ENCODE peak calls at places on chromosomes 13 and 19, in ten cellular contexts. F, M, L, N, K, H, V, J, E and C are unnamed samples.

GRCh38 chr13:59086147-59086546 is 1077.6 kb downstream of the DIAPH3 start:
- DNase-seq in H (peak; percentile 57), K (peak; percentile 82), J (no peak), L (peak; percentile 38), E (peak; percentile 45), F (no peak), V (no peak), N (no peak), M (no peak), C (peak; percentile 14)

GRCh38 chr13:72952529-72953141 is 106.2 kb upstream of the KLF5 start:
- DNase-seq in K (no peak), J (no peak), L (no peak), N (peak; percentile 54), F (peak; percentile 21), M (no peak), E (no peak), V (no peak), H (no peak), C (no peak)

GRCh38 chr19:10516671-10517286 is 468 bp downstream of the S1PR5 start:
- DNase-seq in F (no peak), M (no peak), E (no peak), H (no peak), L (no peak), N (peak; percentile 27), V (no peak), J (no peak), K (peak; percentile 3), C (peak; percentile 17)

GRCh38 chr19:47757617-47758432 is 12.5 kb downstream of the NOP53 start:
- DNase-seq in V (no peak), E (no peak), M (no peak), H (no peak), N (no peak), L (no peak), J (no peak), F (peak; percentile 42), K (no peak), C (no peak)

GRCh38 chr13:112849500-112849899 is 119.5 kb upstream of the MCF2L start:
- DNase-seq in H (peak; percentile 14), K (no peak), J (no peak), L (no peak), V (no peak), N (peak; percentile 31), F (no peak), E (no peak), M (no peak), C (no peak)

GRCh38 chr19:2173841-2174577 is 10.3 kb downstream of the DOT1L start:
- DNase-seq in V (no peak), F (no peak), L (no peak), E (no peak), H (no peak), J (no peak), K (no peak), M (no peak), N (no peak), C (no peak)

GRCh38 chr19:7010722-7011593 is 10.3 kb downstream of the MBD3L2B start:
- DNase-seq in M (no peak), F (no peak), N (no peak), K (no peak), J (no peak), L (no peak), E (no peak), H (no peak), V (no peak), C (no peak)

GRCh38 chr19:50713556-50714236 is 5.9 kb downstream of the SHANK1 start:
- DNase-seq in K (no peak), M (no peak), L (no peak), J (no peak), E (no peak), V (no peak), F (no peak), H (no peak), N (no peak), C (no peak)

GRCh38 chr13:61833228-61833627 is 417.6 kb upstream of the PCDH20 start:
- DNase-seq in J (no peak), M (no peak), V (no peak), E (no peak), K (no peak), F (no peak), H (no peak), L (no peak), N (no peak), C (no peak)

GRCh38 chr13:107271226-107271625 is 703.3 kb upstream of the ARGLU1 start:
- DNase-seq in V (no peak), F (no peak), J (peak; percentile 76), K (peak; percentile 41), H (peak; percentile 44), N (no peak), L (peak; percentile 15), M (no peak), E (no peak), C (peak; percentile 43)

GRCh38 chr19:23560051-23560450 is 127.0 kb downstream of the ZNF675 start:
- DNase-seq in L (no peak), F (no peak), H (no peak), K (no peak), V (no peak), E (no peak), M (no peak), J (no peak), N (no peak), C (no peak)

DNA sequence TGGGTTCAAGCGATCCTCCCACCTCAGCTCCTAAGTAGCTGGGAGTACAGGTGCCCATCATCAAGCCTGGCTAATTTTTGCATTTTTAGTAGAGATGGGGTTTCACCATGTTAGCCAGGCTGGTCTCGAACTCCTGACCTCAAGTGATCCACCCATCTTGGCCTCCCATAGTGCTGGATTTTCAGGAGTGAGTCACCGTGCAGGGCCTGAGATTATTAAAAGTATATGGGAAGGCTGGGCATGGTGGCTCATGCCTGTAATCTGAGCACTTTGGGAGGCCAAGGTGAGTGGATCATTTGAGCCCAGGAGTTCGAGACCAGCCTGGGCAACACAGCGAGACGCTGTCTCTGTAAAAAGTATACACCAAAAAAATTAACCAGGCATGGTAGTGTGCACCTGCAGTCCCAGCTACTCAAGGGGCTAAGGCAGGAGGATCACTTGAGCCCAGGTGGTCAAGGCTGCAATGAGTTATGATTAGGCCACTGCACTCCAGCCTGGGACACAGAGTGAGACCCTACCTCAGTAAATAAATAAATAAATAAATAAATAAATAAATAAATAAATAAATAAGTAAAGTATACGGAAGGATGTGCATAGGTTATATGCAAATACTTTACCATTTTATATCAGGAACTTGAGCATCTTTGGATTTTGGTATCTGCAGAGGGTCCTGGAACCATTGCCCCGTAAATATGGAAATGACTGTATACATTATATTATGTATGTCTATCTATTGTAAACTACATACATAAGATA is 854 bp downstream of the IL12RB1 start:
- DNase-seq in E (no peak), J (no peak), M (no peak), F (no peak), L (no peak), K (no peak), V (no peak), N (no peak), H (no peak), C (no peak)
- H3K4me3 ChIP-seq in E (no peak overlapping the region), J (no peak overlapping the region), M (no peak overlapping the region), F (no peak overlapping the region), L (no peak overlapping the region), K (no peak overlapping the region), V (no peak overlapping the region), N (no peak overlapping the region), H (no peak overlapping the region), C (no peak overlapping the region)

GRCh38 chr13:40992678-40993077 is 26.4 kb downstream of the ELF1 start:
- DNase-seq in N (no peak), F (no peak), V (no peak), M (no peak), H (no peak), E (no peak), K (no peak), J (no peak), L (peak; percentile 24), C (no peak)
- TF ChIP-seq CTCF in N (no peak), F (no peak), V (peak; percentile 8), M (no peak), H (no peak), E (no peak), K (no peak), J (no peak), L (no peak), C (no peak)

GRCh38 chr13:39565036-39565949 is 37.7 kb downstream of the LHFPL6 start:
- DNase-seq in J (peak; percentile 19), F (no peak), H (peak; percentile 81), L (peak; percentile 95), K (peak; percentile 91), N (no peak), M (no peak), V (no peak), E (peak; percentile 91), C (peak; percentile 86)
- H3K4me3 ChIP-seq in J (no peak overlapping the region), F (no peak overlapping the region), H (no peak overlapping the region), L (peak overlapping the region; percentile 48), K (peak overlapping the region; percentile 32), N (no peak overlapping the region), M (no peak overlapping the region), V (no peak overlapping the region), E (no peak overlapping the region), C (peak overlapping the region; percentile 35)

GRCh38 chr13:27621116-27621365 is 651 bp upstream of the POLR1D start:
- DNase-seq in K (no peak), H (no peak), E (no peak), V (no peak), J (no peak), M (no peak), L (peak; percentile 41), F (peak; percentile 66), N (no peak), C (no peak)

GRCh38 chr13:27619093-27619705 is 1.1 kb downstream of the LNX2 start:
- DNase-seq in E (no peak), M (no peak), L (peak; percentile 76), V (no peak), F (no peak), H (peak; percentile 63), N (peak; percentile 58), J (no peak), K (no peak), C (peak; percentile 36)

GRCh38 chr13:27621366-27622101 is at the start of gene POLR1D:
- DNase-seq in E (peak; percentile 77), K (peak; percentile 51), M (peak; percentile 80), L (peak; percentile 53), V (peak; percentile 89), H (peak; percentile 68), J (peak; percentile 90), N (peak; percentile 90), F (peak; percentile 89), C (peak; percentile 71)

GRCh38 chr13:27620377-27621115 is at the start of gene LNX2:
- DNase-seq in H (peak; percentile 95), F (peak; percentile 98), E (peak; percentile 97), V (peak; percentile 98), M (peak; percentile 99), K (peak; percentile 95), J (peak; percentile 99), N (peak; percentile 99), L (peak; percentile 94), C (peak; percentile 97)

DNA sequence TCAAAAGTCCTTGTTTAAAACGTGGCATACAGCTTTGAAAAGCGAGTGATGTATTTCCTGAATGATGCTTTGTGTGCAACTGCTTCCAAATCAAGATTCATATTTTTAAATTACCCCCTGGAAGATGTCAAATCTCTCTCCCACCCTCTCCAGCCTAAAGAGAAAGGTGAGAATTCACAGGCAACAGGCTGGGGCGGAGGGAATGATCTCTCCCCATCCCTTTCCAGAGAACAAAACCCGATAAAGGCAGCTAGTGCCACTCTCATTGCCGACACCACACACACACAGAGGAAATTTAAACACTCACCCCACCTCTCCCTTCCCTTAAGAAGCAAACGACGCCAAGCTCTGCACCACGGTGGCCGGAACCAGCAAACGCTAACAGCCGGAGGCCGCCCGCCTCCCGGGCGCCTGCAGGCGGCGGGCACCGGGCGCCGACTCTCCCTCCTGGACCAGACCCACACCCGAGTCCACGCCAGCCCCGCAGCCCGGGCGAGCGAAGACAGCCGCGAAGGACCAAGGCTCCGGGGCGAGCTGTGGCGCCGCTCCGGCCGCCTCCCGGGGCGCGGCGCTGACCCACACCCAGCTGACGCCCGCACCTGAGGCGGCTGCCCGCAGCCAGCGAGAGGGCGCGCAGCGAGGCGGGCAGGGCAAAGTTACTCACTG is 485 bp downstream of the LNX2 start:
- DNase-seq in E (peak; percentile 35), H (peak; percentile 29), N (no peak), F (peak; percentile 48), K (peak; percentile 11), L (peak; percentile 32), J (no peak), V (no peak), M (peak; percentile 38), C (peak; percentile 27)
- TF ChIP-seq CTCF in E (peak; percentile 26), H (peak; percentile 24), N (peak; percentile 15), F (no peak), K (peak; percentile 23), L (peak; percentile 26), J (no peak), V (peak; percentile 25), M (peak; percentile 59), C (peak; percentile 30)